ENCODE peak calls at places on chromosomes 12 and 14, in six cellular contexts. O, E, I, J, T and H are unnamed samples.

GRCh38 chr12:65918057-65918456 is 93.8 kb downstream of the HMGA2 start:
- DNase-seq in O (no peak), E (no peak), I (no peak), J (no peak), T (no peak), H (no peak)

GRCh38 chr14:89033756-89034155 is 209.3 kb downstream of the TTC8 start:
- DNase-seq in O (no peak), E (no peak), I (no peak), J (no peak), T (no peak), H (no peak)

GRCh38 chr14:93764211-93764659 is 24.1 kb downstream of the PRIMA1 start:
- DNase-seq in O (peak), E (no peak), I (no peak), J (peak), T (no peak), H (no peak)

GRCh38 chr12:5085896-5086295 is 42.2 kb downstream of the KCNA5 start:
- DNase-seq in O (no peak), E (no peak), I (no peak), J (no peak), T (peak), H (no peak)

GRCh38 chr12:53955036-53955775 is 503 bp downstream of the HOXC12 start:
- DNase-seq in O (no peak), E (no peak), I (peak), J (no peak), T (no peak), H (no peak)

GRCh38 chr12:54159549-54159948 is 29.2 kb downstream of the SMUG1 start:
- DNase-seq in O (no peak), E (no peak), I (no peak), J (no peak), T (no peak), H (no peak)

GRCh38 chr14:21263284-21264024 is 5.8 kb downstream of the HNRNPC start:
- DNase-seq in O (no peak), E (no peak), I (no peak), J (no peak), T (no peak), H (no peak)

GRCh38 chr12:7716391-7716790 is 5.2 kb downstream of the DPPA3 start:
- DNase-seq in O (peak), E (no peak), I (no peak), J (no peak), T (no peak), H (no peak)

GRCh38 chr12:123401753-123402683 is 18.1 kb downstream of the KMT5A start:
- DNase-seq in O (no peak), E (no peak), I (no peak), J (no peak), T (no peak), H (no peak)

GRCh38 chr12:98418357-98419075 is 96.9 kb upstream of the TMPO start:
- DNase-seq in O (peak), E (peak), I (peak), J (peak), T (peak), H (peak)

GRCh38 chr12:96416033-96416790 is 16.0 kb upstream of the CDK17 start:
- DNase-seq in O (peak), E (no peak), I (peak), J (no peak), T (peak), H (no peak)

GRCh38 chr14:67618617-67619063 is 1.1 kb upstream of the ARG2 start:
- DNase-seq in O (peak), E (no peak), I (no peak), J (no peak), T (peak), H (no peak)

GRCh38 chr14:21070610-21071224 is 613 bp downstream of the ARHGEF40 start:
- DNase-seq in O (peak), E (no peak), I (no peak), J (peak), T (no peak), H (peak)

GRCh38 chr12:6839482-6840201 is 1.1 kb upstream of the GNB3 start:
- DNase-seq in O (no peak), E (no peak), I (no peak), J (no peak), T (no peak), H (no peak)

GRCh38 chr14:54547583-54547982 is 19.3 kb upstream of the SAMD4A start:
- DNase-seq in O (no peak), E (no peak), I (no peak), J (no peak), T (no peak), H (no peak)

GRCh38 chr12:56999456-56999855 is 6.9 kb downstream of the ZBTB39 start:
- DNase-seq in O (no peak), E (no peak), I (no peak), J (no peak), T (no peak), H (no peak)

GRCh38 chr14:93184391-93185332 is at the start of the genes LYSET and MOAP1:
- DNase-seq in O (peak), E (peak), I (peak), J (peak), T (peak), H (peak)

GRCh38 chr12:39692258-39692853 is 72.8 kb upstream of the ABCD2 start:
- DNase-seq in O (no peak), E (no peak), I (no peak), J (no peak), T (no peak), H (no peak)
- TF ChIP-seq CTCF in O (peak), E (peak), I (peak), J (peak), T (peak), H (peak)

GRCh38 chr12:104340177-104340576 is 36.6 kb downstream of the EID3 start:
- DNase-seq in O (no peak), E (no peak), I (no peak), J (no peak), T (no peak), H (no peak)

GRCh38 chr12:104337030-104337558 is 33.6 kb downstream of the EID3 start:
- DNase-seq in O (no peak), E (no peak), I (no peak), J (no peak), T (no peak), H (no peak)

GRCh38 chr12:104342147-104342546 is 38.6 kb downstream of the EID3 start:
- DNase-seq in O (no peak), E (no peak), I (no peak), J (no peak), T (no peak), H (no peak)

GRCh38 chr12:104340917-104341611 is 37.5 kb downstream of the EID3 start:
- DNase-seq in O (no peak), E (no peak), I (no peak), J (no peak), T (no peak), H (no peak)

DNA sequence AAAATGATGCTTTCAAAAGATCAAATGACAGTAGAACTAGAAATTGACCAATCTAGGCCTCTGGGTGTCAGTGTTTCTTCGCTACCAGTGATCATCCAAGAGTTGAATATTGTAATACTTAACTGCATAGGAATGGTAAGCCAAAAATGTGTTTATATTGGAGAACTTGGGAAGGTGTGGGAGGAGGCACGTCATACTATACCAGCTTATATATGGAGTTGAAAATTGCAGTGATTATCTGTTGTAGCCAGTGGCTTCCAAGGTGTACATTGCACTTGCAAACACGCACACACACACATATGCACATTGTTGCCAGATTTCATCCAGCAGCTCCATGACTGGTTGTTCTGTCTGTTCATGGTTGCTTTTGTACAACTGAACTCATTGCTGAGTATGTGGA is 36.1 kb downstream of the EID3 start:
- DNase-seq in O (no peak), E (no peak), I (no peak), J (no peak), T (no peak), H (no peak)
- TF ChIP-seq CTCF in O (no peak), E (no peak), I (no peak), J (no peak), T (no peak), H (peak)

GRCh38 chr12:115357681-115358080 is 673.7 kb upstream of the TBX3 start:
- DNase-seq in O (no peak), E (no peak), I (no peak), J (no peak), T (no peak), H (no peak)

DNA sequence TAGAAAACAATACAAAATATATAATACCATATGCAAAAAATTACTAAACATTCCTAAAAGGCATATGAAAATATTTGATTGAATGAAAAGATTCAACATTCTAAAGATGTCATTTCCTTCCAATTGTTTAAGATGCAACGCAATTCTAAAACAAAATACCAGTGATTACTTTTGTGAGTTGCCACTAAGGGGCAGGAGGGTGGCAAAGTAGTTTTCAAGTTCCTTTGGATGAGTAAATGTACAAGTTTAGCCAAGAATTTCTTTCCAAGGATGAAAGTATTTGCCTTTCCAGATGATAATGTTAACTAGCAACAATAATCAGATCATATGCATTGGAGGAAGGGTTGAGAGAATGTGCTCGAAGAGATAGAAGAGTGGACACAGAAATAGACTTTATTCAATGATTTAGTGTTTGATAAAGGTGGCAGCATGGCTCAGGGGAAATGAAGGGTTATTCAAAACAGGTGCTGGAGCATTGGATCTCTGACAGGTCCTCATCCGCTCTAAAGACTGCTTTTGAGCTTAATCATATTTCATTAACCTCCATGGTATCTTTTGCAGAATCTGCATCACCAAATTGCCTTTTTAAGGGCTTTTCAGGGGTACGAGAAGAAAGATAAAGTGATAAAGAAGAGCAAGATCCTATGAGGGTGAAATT is 678.5 kb upstream of the TBX3 start:
- DNase-seq in O (no peak), E (no peak), I (no peak), J (no peak), T (no peak), H (no peak)
- TF ChIP-seq CTCF in O (no peak), E (no peak), I (peak), J (no peak), T (peak), H (peak)

DNA sequence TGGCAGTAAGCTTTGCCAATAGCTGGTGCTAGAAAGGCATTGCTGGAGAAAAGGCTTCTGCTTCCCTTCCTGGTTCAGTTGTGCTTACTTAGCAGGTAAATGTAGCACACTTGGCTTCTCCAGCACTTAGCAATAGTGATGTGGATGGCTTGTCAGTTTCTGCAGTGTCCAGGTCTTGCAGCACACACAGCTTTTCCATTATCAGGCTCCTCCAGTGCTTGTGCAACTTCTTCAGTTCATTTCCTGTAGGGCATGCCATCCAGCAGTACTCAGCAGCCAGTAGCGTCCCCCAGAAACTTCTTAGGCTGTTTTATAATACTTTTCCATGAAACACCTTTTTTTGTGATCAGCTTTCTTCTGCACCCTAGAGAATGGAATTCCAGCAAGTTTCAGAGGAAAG is 154.6 kb downstream of the SLC6A15 start:
- DNase-seq in O (no peak), E (no peak), I (no peak), J (no peak), T (no peak), H (no peak)
- TF ChIP-seq CTCF in O (no peak), E (no peak), I (no peak), J (no peak), T (no peak), H (no peak)

DNA sequence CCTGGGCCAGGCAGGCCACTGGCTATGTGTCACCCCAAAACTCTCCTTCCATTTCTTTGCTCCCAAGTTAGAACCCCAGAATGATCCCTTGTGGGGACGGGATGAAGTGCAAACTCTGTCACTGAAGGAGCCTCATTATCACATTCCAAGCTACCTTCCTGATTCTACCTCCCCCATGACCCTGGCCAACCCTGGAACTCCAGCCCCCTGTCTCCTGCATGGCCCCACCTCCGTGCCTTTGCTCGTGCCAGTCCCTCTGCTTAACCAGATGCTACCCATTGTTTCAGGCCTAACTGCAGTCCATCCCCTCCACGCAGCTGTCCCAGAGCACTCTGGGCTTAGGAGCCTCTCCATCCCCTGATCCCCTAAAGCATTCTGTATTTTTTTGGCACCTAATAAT is 57.9 kb downstream of the ISCA2 start:
- DNase-seq in O (no peak), E (no peak), I (peak), J (no peak), T (no peak), H (peak)
- TF ChIP-seq CTCF in O (no peak), E (no peak), I (no peak), J (no peak), T (no peak), H (no peak)

GRCh38 chr14:71437870-71438269 is 494.4 kb upstream of the RGS6 start:
- DNase-seq in O (no peak), E (no peak), I (no peak), J (no peak), T (no peak), H (no peak)
- TF ChIP-seq CTCF in O (no peak), E (no peak), I (no peak), J (no peak), T (no peak), H (no peak)

GRCh38 chr14:90061849-90062794 is at the start of gene KCNK13:
- DNase-seq in O (peak), E (no peak), I (peak), J (peak), T (no peak), H (no peak)

GRCh38 chr14:90060965-90061848 is 587 bp upstream of the KCNK13 start:
- DNase-seq in O (no peak), E (no peak), I (peak), J (peak), T (no peak), H (no peak)

GRCh38 chr14:90062852-90063539 is 1.2 kb downstream of the KCNK13 start:
- DNase-seq in O (no peak), E (no peak), I (no peak), J (no peak), T (no peak), H (no peak)

GRCh38 chr14:90058876-90059458 is 2.8 kb upstream of the KCNK13 start:
- DNase-seq in O (no peak), E (no peak), I (no peak), J (no peak), T (no peak), H (no peak)

DNA sequence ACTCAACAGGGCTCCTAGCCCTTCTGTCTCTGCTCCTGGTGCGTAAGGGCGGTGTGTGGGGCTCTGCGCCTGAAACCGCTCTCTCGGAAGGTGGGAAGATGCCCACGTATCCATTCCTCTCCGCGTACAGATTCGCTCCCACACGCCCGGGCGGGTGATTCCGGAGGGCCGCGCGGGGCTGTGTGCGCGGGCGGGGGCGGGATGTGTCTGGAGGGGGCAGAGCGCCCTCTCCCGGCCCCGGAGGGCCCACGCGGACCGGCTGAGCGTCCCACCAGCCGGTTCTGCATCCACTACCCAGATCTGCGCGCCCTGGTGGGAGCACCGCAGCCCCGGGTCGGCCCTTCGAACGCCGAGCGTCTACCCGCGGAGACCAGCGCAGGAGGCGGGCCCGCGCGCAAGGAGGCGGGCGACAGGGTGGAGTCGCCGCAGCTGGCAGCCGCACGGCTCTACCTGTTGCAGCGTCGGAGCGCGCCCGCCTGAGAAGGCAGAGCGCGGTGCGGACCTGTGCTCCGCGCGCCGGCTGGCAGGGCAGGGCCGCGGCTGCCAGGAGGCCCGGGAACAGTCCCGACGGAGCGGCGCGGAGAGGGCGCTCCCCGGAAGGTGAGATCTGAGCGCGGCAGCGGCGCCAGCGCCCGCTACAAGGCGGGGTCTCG is 1.4 kb upstream of the KCNK13 start:
- DNase-seq in O (peak), E (no peak), I (peak), J (peak), T (no peak), H (no peak)
- TF ChIP-seq CTCF in O (peak), E (peak), I (peak), J (peak), T (peak), H (peak)

DNA sequence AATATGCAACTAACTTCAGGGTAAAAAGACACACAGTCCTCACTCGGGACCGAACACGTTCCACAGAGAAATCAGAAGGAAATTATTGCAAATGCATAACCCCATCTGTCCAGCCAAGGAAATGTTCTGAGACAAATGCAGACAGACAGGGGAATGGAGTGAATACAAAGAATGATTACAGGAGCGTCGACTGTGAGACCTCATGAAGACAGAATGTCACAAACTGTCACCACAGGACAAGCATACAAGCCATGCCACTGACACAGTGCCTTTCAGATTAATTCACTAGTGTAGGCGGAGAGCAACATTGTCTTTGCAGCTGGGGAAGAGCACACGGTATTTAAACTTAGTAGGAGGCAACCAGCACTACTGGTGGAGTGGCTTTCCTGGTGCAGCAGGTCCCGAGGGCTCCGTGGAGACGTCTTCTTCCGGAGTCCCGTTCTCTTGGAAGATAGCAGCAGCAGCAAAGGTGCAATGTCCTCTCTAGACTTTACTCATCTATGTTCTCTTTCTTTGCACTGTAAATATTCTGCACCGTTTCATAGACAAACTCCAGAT is 44.6 kb downstream of the FBXO21 start:
- DNase-seq in O (no peak), E (no peak), I (no peak), J (no peak), T (no peak), H (no peak)
- TF ChIP-seq CTCF in O (no peak), E (no peak), I (no peak), J (no peak), T (no peak), H (no peak)

GRCh38 chr12:99911076-99911475 is 73.7 kb downstream of the ANKS1B start:
- DNase-seq in O (peak), E (no peak), I (no peak), J (no peak), T (peak), H (no peak)
- TF ChIP-seq CTCF in O (no peak), E (no peak), I (no peak), J (no peak), T (no peak), H (no peak)

GRCh38 chr12:10747730-10748129 is 24.6 kb upstream of the YBX3 start:
- DNase-seq in O (no peak), E (no peak), I (no peak), J (no peak), T (no peak), H (no peak)

GRCh38 chr12:10756194-10756593 is 33.1 kb upstream of the YBX3 start:
- DNase-seq in O (no peak), E (no peak), I (no peak), J (no peak), T (no peak), H (no peak)

GRCh38 chr12:10749700-10750384 is 26.7 kb upstream of the YBX3 start:
- DNase-seq in O (peak), E (peak), I (no peak), J (peak), T (peak), H (no peak)

GRCh38 chr12:10753066-10753465 is 29.9 kb upstream of the YBX3 start:
- DNase-seq in O (peak), E (no peak), I (no peak), J (no peak), T (peak), H (no peak)

GRCh38 chr12:10750385-10750727 is 27.2 kb upstream of the YBX3 start:
- DNase-seq in O (no peak), E (no peak), I (no peak), J (no peak), T (no peak), H (no peak)
- TF ChIP-seq CTCF in O (peak), E (no peak), I (peak), J (no peak), T (no peak), H (peak)